ENCODE peak calls at places on chromosomes 7 and 10, in five cellular contexts. W, F, K, Q and N are unnamed samples.

GRCh38 chr7:115924398-115924797 is 106.2 kb downstream of the TFEC start:
- DNase-seq in K (no peak), W (peak), Q (no peak), F (no peak), N (no peak)

GRCh38 chr7:142586611-142587010 is 162.7 kb upstream of the PRSS1 start:
- DNase-seq in K (no peak), W (no peak), F (no peak), Q (no peak), N (no peak)

GRCh38 chr7:140155428-140155827 is 21.4 kb downstream of the KDM7A start:
- DNase-seq in Q (no peak), W (no peak), F (no peak), K (no peak), N (no peak)

GRCh38 chr7:45712057-45712689 is 138.0 kb downstream of the ADCY1 start:
- DNase-seq in F (no peak), K (no peak), W (no peak), Q (no peak), N (no peak)

GRCh38 chr7:1673581-1674102 is 3.6 kb downstream of the ELFN1 start:
- DNase-seq in W (no peak), Q (no peak), F (no peak), K (no peak), N (no peak)

GRCh38 chr7:92609921-92610518 is 19.8 kb upstream of the FAM133B start:
- DNase-seq in F (peak), Q (no peak), W (peak), K (no peak), N (no peak)

GRCh38 chr10:7787150-7787856 is 490 bp downstream of the KIN start:
- DNase-seq in K (peak), W (peak), F (peak), Q (no peak), N (no peak)

GRCh38 chr10:33421789-33422188 is 87.3 kb upstream of the NRP1 start:
- DNase-seq in K (peak), F (peak), W (peak), Q (peak), N (no peak)

GRCh38 chr7:50333266-50333665 is 28.8 kb downstream of the IKZF1 start:
- DNase-seq in W (no peak), F (no peak), K (no peak), Q (no peak), N (no peak)

GRCh38 chr7:522071-522937 is 2.7 kb upstream of the PDGFA start:
- DNase-seq in W (peak), Q (no peak), F (peak), K (peak), N (no peak)

GRCh38 chr10:86586516-86586915 is 64.9 kb upstream of the WAPL start:
- DNase-seq in Q (no peak), K (no peak), F (no peak), W (no peak), N (no peak)

GRCh38 chr7:114988035-114988434 is 66.1 kb downstream of the MDFIC start:
- DNase-seq in F (no peak), K (no peak), W (no peak), Q (no peak), N (no peak)

GRCh38 chr10:104120061-104120460 is 1.9 kb upstream of the SFR1 start:
- DNase-seq in F (no peak), W (no peak), K (no peak), Q (no peak), N (no peak)

GRCh38 chr7:151851160-151851751 is 25.7 kb downstream of the PRKAG2 start:
- DNase-seq in W (no peak), F (no peak), Q (no peak), K (no peak), N (no peak)

GRCh38 chr10:42984761-42985325 is 92.0 kb upstream of the RET start:
- DNase-seq in W (no peak), Q (no peak), F (no peak), K (no peak), N (no peak)

GRCh38 chr10:30432631-30433285 is 1.2 kb upstream of the MAP3K8 start:
- DNase-seq in W (no peak), F (no peak), Q (no peak), K (no peak), N (no peak)

GRCh38 chr7:100575206-100575631 is 1.5 kb upstream of the SAP25 start:
- DNase-seq in F (no peak), W (no peak), Q (no peak), K (no peak), N (no peak)

GRCh38 chr10:51879238-51879637 is 179.8 kb upstream of the CSTF2T start:
- DNase-seq in Q (peak), F (peak), K (peak), W (peak), N (peak)

GRCh38 chr7:103857435-103857834 is 132.0 kb downstream of the RELN start:
- DNase-seq in W (no peak), F (no peak), K (no peak), Q (no peak), N (no peak)

GRCh38 chr7:155879592-155879991 is 67.3 kb upstream of the SHH start:
- DNase-seq in K (no peak), W (no peak), F (no peak), Q (no peak), N (no peak)

GRCh38 chr10:113267616-113268015 is 285.2 kb upstream of the HABP2 start:
- DNase-seq in K (peak), Q (no peak), W (no peak), F (peak), N (no peak)

GRCh38 chr7:129845972-129846327 is 106.8 kb downstream of the UBE2H start:
- DNase-seq in W (peak), F (peak), K (peak), Q (peak), N (no peak)

GRCh38 chr7:22234247-22234646 is 122.7 kb downstream of the RAPGEF5 start:
- DNase-seq in F (no peak), W (peak), Q (peak), K (no peak), N (no peak)

DNA sequence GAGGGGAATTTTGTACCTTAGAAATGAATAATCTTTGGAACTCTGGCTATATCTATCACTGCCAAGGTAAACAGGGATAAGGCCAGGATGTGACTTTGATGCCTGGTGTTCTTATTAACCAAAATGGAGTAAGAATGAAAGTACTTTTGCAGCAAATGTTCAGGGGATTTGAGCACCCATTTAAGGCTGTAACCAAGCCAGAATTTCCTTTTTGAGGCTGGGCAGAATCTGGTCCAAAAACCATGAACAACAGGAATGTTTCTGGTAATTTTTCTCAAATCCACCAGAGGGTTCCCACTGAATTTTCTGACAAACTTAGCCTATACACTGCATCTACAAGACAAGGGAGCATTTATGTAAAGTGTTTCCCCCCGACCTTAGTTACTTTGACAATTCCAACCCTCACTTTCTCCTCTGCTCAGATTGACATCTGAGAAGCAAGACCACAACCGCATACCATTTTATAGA is 120.6 kb downstream of the BAMBI start:
- DNase-seq in Q (no peak), W (no peak), K (no peak), F (no peak), N (no peak)
- TF ChIP-seq CTCF in Q (no peak), W (no peak), K (no peak), F (no peak), N (no peak)

GRCh38 chr10:13335881-13336280 is 12.2 kb downstream of the SEPHS1 start:
- DNase-seq in K (no peak), Q (no peak), W (no peak), F (no peak), N (no peak)

GRCh38 chr10:13337128-13337826 is 10.8 kb downstream of the SEPHS1 start:
- DNase-seq in W (no peak), K (no peak), F (no peak), Q (no peak), N (no peak)

GRCh38 chr10:13340068-13340467 is 8.0 kb downstream of the SEPHS1 start:
- DNase-seq in K (peak), Q (no peak), F (no peak), W (no peak), N (no peak)

GRCh38 chr10:13338337-13339128 is 9.6 kb downstream of the SEPHS1 start:
- DNase-seq in K (peak), W (peak), Q (no peak), F (peak), N (peak)

DNA sequence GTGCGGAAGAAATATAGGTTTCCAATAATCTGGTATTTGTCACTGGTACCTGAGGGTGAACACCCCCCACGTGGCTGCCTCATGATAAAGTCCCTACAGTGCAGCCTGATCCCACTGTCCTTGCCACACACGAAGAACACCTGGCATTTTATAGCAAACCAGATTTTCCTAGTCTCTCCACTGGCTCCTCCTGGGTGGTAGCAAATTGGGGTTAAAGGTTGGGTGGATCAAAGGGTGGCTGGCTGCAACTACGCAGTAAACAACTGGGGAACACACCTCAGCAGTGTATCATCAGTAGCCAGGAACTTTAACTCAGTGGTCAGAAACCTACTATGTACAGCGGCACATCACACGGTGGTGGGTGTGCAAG is 10.3 kb downstream of the SEPHS1 start:
- DNase-seq in F (no peak), K (no peak), W (no peak), Q (no peak), N (no peak)
- H3K4me3 ChIP-seq in F (no peak), K (no peak), W (no peak), Q (no peak), N (no peak)

DNA sequence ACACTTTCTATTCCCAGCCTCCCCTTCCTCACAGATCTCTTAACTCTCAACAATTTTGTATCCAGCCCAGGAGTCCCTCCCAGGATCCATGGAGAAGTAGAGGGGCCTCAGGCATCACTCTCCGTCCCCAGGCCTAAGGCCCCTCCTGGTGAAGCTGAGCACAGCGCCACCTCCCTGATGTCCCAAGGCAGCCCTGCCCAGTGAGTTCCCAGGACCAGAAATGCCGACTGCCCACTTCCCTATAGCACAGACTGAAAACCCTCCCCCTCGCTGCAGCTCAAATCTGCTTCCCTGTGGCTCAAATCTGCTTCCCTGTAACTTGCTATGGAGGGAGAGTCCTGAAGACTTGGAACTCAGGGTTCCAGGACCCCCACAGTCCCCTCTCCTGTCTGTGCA is 35.6 kb downstream of the YKT6 start:
- DNase-seq in F (no peak), W (no peak), Q (no peak), K (peak), N (no peak)
- TF ChIP-seq CTCF in F (no peak), W (no peak), Q (peak), K (no peak), N (no peak)

GRCh38 chr10:44947356-44948152 is 12.0 kb upstream of the RASSF4 start:
- DNase-seq in F (no peak), W (no peak), K (no peak), Q (no peak), N (no peak)
- H3K4me3 ChIP-seq in F (no peak), W (no peak), K (no peak), Q (no peak), N (no peak)

GRCh38 chr10:73940634-73941221 is 29.8 kb downstream of the PLAU start:
- DNase-seq in Q (peak), W (peak), K (peak), F (peak), N (no peak)
- TF ChIP-seq CTCF in Q (peak), W (peak), K (peak), F (peak), N (peak)